ENCODE peak calls at places on chromosome 3, in seven cellular contexts. H is dermis blood vessel endothelial cell; P is cardiac muscle cell; G is CD14-positive monocyte; Y is activated CD8-positive, alpha-beta memory T cell treated with anti-CD3 and anti-CD28 coated beads, Interleukin-2, amount 10 ng/mL, durations not matched to agents 7 days and 5 days; J is HS-5; R is NCI-H460. A is an unnamed sample.
A peak's percentile ranks its signal among the peaks of the same experiment; 100 is the strongest.

GRCh38 chr3:178117641-178118040 is 418.6 kb upstream of the KCNMB2 start:
- DNase-seq in H (peak; percentile 2), P (no peak), G (no peak), Y (no peak), J (no peak), R (no peak), A (no peak)

GRCh38 chr3:30059240-30059639 is 547.2 kb upstream of the TGFBR2 start:
- DNase-seq in H (no peak), P (no peak), G (no peak), Y (no peak), J (no peak), R (no peak), A (no peak)

GRCh38 chr3:139108253-139108969 is 63.7 kb upstream of the PRR23C start:
- DNase-seq in H (no peak), P (no peak), G (no peak), Y (no peak), J (no peak), R (no peak), A (no peak)

GRCh38 chr3:81173514-81173913 is 587.9 kb downstream of the GBE1 start:
- DNase-seq in H (peak; percentile 48), P (peak; percentile 18), G (no peak), Y (no peak), J (no peak), R (no peak), A (no peak)

GRCh38 chr3:151686257-151686656 is 47.5 kb upstream of the AADACL2 start:
- DNase-seq in H (no peak), P (no peak), G (no peak), Y (no peak), J (no peak), R (no peak), A (no peak)

GRCh38 chr3:119664850-119665379 is 4.5 kb upstream of the POPDC2 start:
- DNase-seq in H (no peak), P (no peak), G (no peak), Y (no peak), J (no peak), R (no peak), A (no peak)

GRCh38 chr3:194833511-194833910 is 147.8 kb downstream of the FAM43A start:
- DNase-seq in H (peak; percentile 70), P (no peak), G (no peak), Y (no peak), J (no peak), R (no peak), A (no peak)

GRCh38 chr3:20130122-20130521 is 55.9 kb downstream of the SGO1 start:
- DNase-seq in H (no peak), P (no peak), G (no peak), Y (no peak), J (no peak), R (no peak), A (no peak)

GRCh38 chr3:42148982-42149432 is 57.9 kb downstream of the TRAK1 start:
- DNase-seq in H (peak; percentile 67), P (peak; percentile 87), G (no peak), Y (no peak), J (no peak), R (peak; percentile 55), A (peak; percentile 80)

GRCh38 chr3:64945171-64945684 is 257.4 kb upstream of the ADAMTS9 start:
- DNase-seq in H (peak; percentile 80), P (peak; percentile 35), G (no peak), Y (no peak), J (no peak), R (no peak), A (no peak)

GRCh38 chr3:62367735-62368704 is 5.3 kb downstream of the FEZF2 start:
- DNase-seq in H (no peak), P (no peak), G (no peak), Y (no peak), J (no peak), R (no peak), A (no peak)

GRCh38 chr3:54853573-54854404 is 74.1 kb downstream of the LRTM1 start:
- DNase-seq in H (peak; percentile 59), P (peak; percentile 88), G (no peak), Y (peak; percentile 51), J (no peak), R (peak; percentile 36), A (peak; percentile 85)

GRCh38 chr3:61743067-61743466 is 181.7 kb downstream of the PTPRG start:
- DNase-seq in H (no peak), P (no peak), G (no peak), Y (no peak), J (no peak), R (no peak), A (no peak)

A was measured in left ventricle myocardium superior.